ENCODE peak calls at places on chromosomes 11 and 22, in nine cellular contexts. I, X, K, E, F, S, O, G and N are unnamed samples.

GRCh38 chr11:95148938-95149337 is 59.3 kb downstream of the ENDOD1 start:
- DNase-seq in I (no peak), X (no peak), K (no peak), E (no peak), F (no peak), S (no peak), O (no peak), G (no peak), N (no peak)

GRCh38 chr22:25745341-25746011 is 3.5 kb downstream of the MYO18B start:
- DNase-seq in I (no peak), X (no peak), K (no peak), E (no peak), F (peak), S (no peak), O (no peak), G (no peak), N (no peak)

GRCh38 chr22:34604312-34604711 is 461.6 kb upstream of the ISX start:
- DNase-seq in I (no peak), X (no peak), K (no peak), E (no peak), F (no peak), S (no peak), O (no peak), G (no peak), N (no peak)

GRCh38 chr11:88421530-88421929 is 84.0 kb upstream of the CTSC start:
- DNase-seq in I (no peak), X (peak), K (no peak), E (no peak), F (no peak), S (no peak), O (no peak), G (no peak), N (no peak)

GRCh38 chr22:49163960-49164690 is 663.5 kb downstream of the BRD1 start:
- DNase-seq in I (no peak), X (no peak), K (no peak), E (no peak), F (no peak), S (no peak), O (no peak), G (no peak), N (no peak)

GRCh38 chr22:24051568-24051967 is 40.5 kb downstream of the CABIN1 start:
- DNase-seq in I (no peak), X (no peak), K (no peak), E (no peak), F (no peak), S (no peak), O (no peak), G (no peak), N (no peak)

GRCh38 chr22:42959472-42960145 is 55.3 kb downstream of the PACSIN2 start:
- DNase-seq in I (peak), X (peak), K (no peak), E (peak), F (peak), S (peak), O (no peak), G (no peak), N (no peak)

GRCh38 chr11:19220903-19221682 is 19.3 kb upstream of the CSRP3 start:
- DNase-seq in I (no peak), X (peak), K (no peak), E (peak), F (no peak), S (no peak), O (no peak), G (no peak), N (no peak)

GRCh38 chr22:36191106-36191836 is 10.3 kb downstream of the APOL4 start:
- DNase-seq in I (peak), X (no peak), K (no peak), E (peak), F (peak), S (no peak), O (peak), G (no peak), N (peak)

GRCh38 chr11:113977701-113978100 is 2.8 kb downstream of the HTR3A start:
- DNase-seq in I (no peak), X (no peak), K (no peak), E (no peak), F (no peak), S (no peak), O (no peak), G (no peak), N (no peak)

GRCh38 chr11:14371249-14371648 is 12.3 kb upstream of the RRAS2 start:
- DNase-seq in I (no peak), X (no peak), K (no peak), E (no peak), F (no peak), S (no peak), O (no peak), G (no peak), N (no peak)

GRCh38 chr11:107741044-107741823 is 29.4 kb upstream of the SLN start:
- DNase-seq in I (peak), X (peak), K (no peak), E (no peak), F (no peak), S (no peak), O (no peak), G (peak), N (no peak)

GRCh38 chr22:30222321-30222720 is 24.2 kb downstream of the LIF start:
- DNase-seq in I (no peak), X (no peak), K (no peak), E (no peak), F (no peak), S (no peak), O (no peak), G (no peak), N (no peak)

GRCh38 chr11:72239296-72239848 is 4.6 kb downstream of the PHOX2A start:
- DNase-seq in I (peak), X (peak), K (no peak), E (no peak), F (peak), S (peak), O (no peak), G (peak), N (no peak)

GRCh38 chr11:63906585-63906984 is 10.4 kb downstream of the RCOR2 start:
- DNase-seq in I (peak), X (no peak), K (no peak), E (no peak), F (no peak), S (no peak), O (no peak), G (peak), N (no peak)

GRCh38 chr11:70108250-70108649 is 30.1 kb downstream of the ANO1 start:
- DNase-seq in I (no peak), X (no peak), K (no peak), E (no peak), F (peak), S (peak), O (peak), G (no peak), N (peak)

GRCh38 chr11:18705651-18706281 is 7.2 kb downstream of the TMEM86A start:
- DNase-seq in I (peak), X (peak), K (no peak), E (peak), F (peak), S (peak), O (peak), G (no peak), N (no peak)

GRCh38 chr11:93393386-93393785 is 62.8 kb downstream of the DEUP1 start:
- DNase-seq in I (no peak), X (no peak), K (no peak), E (no peak), F (no peak), S (no peak), O (no peak), G (no peak), N (no peak)

GRCh38 chr22:26298605-26299310 is 129.5 kb downstream of the SEZ6L start:
- DNase-seq in I (no peak), X (no peak), K (no peak), E (no peak), F (no peak), S (no peak), O (no peak), G (no peak), N (no peak)

GRCh38 chr11:15370774-15371173 is 256.1 kb downstream of the INSC start:
- DNase-seq in I (no peak), X (no peak), K (no peak), E (no peak), F (no peak), S (no peak), O (no peak), G (no peak), N (no peak)

GRCh38 chr11:62580959-62581715 is 7.4 kb upstream of the EEF1G start:
- DNase-seq in I (no peak), X (no peak), K (no peak), E (no peak), F (no peak), S (no peak), O (no peak), G (no peak), N (no peak)

GRCh38 chr11:103532133-103532788 is 423.0 kb downstream of the DYNC2H1 start:
- DNase-seq in I (no peak), X (no peak), K (no peak), E (no peak), F (no peak), S (no peak), O (no peak), G (no peak), N (no peak)

GRCh38 chr11:10584071-10584501 is 15.6 kb upstream of the LYVE1 start:
- DNase-seq in I (no peak), X (no peak), K (no peak), E (no peak), F (peak), S (peak), O (peak), G (no peak), N (no peak)

GRCh38 chr22:49372530-49373288 is 455.0 kb downstream of the BRD1 start:
- DNase-seq in I (no peak), X (no peak), K (no peak), E (no peak), F (no peak), S (no peak), O (peak), G (no peak), N (no peak)

GRCh38 chr11:128052912-128053641 is 534.3 kb downstream of the ETS1 start:
- DNase-seq in I (no peak), X (no peak), K (no peak), E (no peak), F (no peak), S (no peak), O (no peak), G (no peak), N (no peak)

GRCh38 chr22:16807109-16807508 is 18.1 kb downstream of the XKR3 start:
- DNase-seq in I (no peak), X (no peak), K (no peak), E (no peak), F (no peak), S (no peak), O (no peak), G (no peak), N (no peak)

GRCh38 chr22:38462960-38463784 is 4.7 kb upstream of the KDELR3 start:
- DNase-seq in I (no peak), X (no peak), K (no peak), E (no peak), F (no peak), S (no peak), O (peak), G (peak), N (no peak)

GRCh38 chr11:64132388-64132771 is 33.5 kb downstream of the MACROD1 start:
- DNase-seq in I (no peak), X (no peak), K (no peak), E (peak), F (no peak), S (no peak), O (no peak), G (no peak), N (no peak)

GRCh38 chr22:27972732-27973698 is 54.0 kb upstream of the PITPNB start:
- DNase-seq in I (no peak), X (no peak), K (no peak), E (no peak), F (no peak), S (no peak), O (no peak), G (no peak), N (no peak)

GRCh38 chr22:22697377-22698120 is 53.1 kb downstream of the GGTLC2 start:
- DNase-seq in I (no peak), X (no peak), K (no peak), E (no peak), F (peak), S (no peak), O (no peak), G (no peak), N (no peak)

GRCh38 chr22:36753916-36754315 is 22.0 kb downstream of the IFT27 start:
- DNase-seq in I (no peak), X (peak), K (no peak), E (no peak), F (peak), S (no peak), O (no peak), G (no peak), N (no peak)

GRCh38 chr11:43574949-43575915 is 105.3 kb upstream of the HSD17B12 start:
- DNase-seq in I (no peak), X (no peak), K (no peak), E (no peak), F (peak), S (no peak), O (peak), G (peak), N (no peak)

GRCh38 chr11:32829680-32830412 is at the start of gene PRRG4:
- DNase-seq in I (peak), X (peak), K (no peak), E (peak), F (peak), S (peak), O (peak), G (peak), N (peak)
- TF ChIP-seq POLR2A in I (peak), X (peak), K (peak), E (peak), F (no peak), S (no peak), O (no peak), G (peak), N (no peak)

GRCh38 chr11:118612378-118612777 is 5.0 kb downstream of the PHLDB1 start:
- DNase-seq in I (no peak), X (peak), K (no peak), E (no peak), F (peak), S (peak), O (no peak), G (no peak), N (peak)
- H3K4me3 ChIP-seq in I (no peak), X (peak), K (no peak), E (no peak), F (no peak), S (no peak), O (no peak), G (no peak), N (no peak)

GRCh38 chr11:17230867-17231851 is 23.4 kb upstream of the PIK3C2A start:
- DNase-seq in I (no peak), X (no peak), K (no peak), E (no peak), F (no peak), S (no peak), O (no peak), G (no peak), N (no peak)

GRCh38 chr11:17224727-17225126 is 16.9 kb upstream of the PIK3C2A start:
- DNase-seq in I (no peak), X (no peak), K (no peak), E (no peak), F (no peak), S (no peak), O (no peak), G (no peak), N (no peak)

GRCh38 chr11:17229481-17230152 is 21.8 kb upstream of the PIK3C2A start:
- DNase-seq in I (no peak), X (no peak), K (no peak), E (no peak), F (no peak), S (no peak), O (no peak), G (no peak), N (no peak)
- TF ChIP-seq POLR2A in I (no peak), X (no peak), K (no peak), E (no peak), F (no peak), S (no peak), O (no peak), G (no peak), N (no peak)

GRCh38 chr11:11845066-11845465 is 3.3 kb downstream of the USP47 start:
- DNase-seq in I (no peak), X (no peak), K (no peak), E (peak), F (no peak), S (no peak), O (no peak), G (no peak), N (no peak)

GRCh38 chr11:11845551-11845950 is 3.8 kb downstream of the USP47 start:
- DNase-seq in I (no peak), X (no peak), K (no peak), E (no peak), F (no peak), S (no peak), O (no peak), G (no peak), N (no peak)

GRCh38 chr11:11850668-11851067 is 8.9 kb downstream of the USP47 start:
- DNase-seq in I (no peak), X (no peak), K (no peak), E (no peak), F (no peak), S (no peak), O (no peak), G (no peak), N (no peak)

GRCh38 chr11:11847082-11847481 is 5.3 kb downstream of the USP47 start:
- DNase-seq in I (no peak), X (no peak), K (no peak), E (no peak), F (no peak), S (no peak), O (no peak), G (no peak), N (no peak)

GRCh38 chr11:11849127-11849746 is 7.5 kb downstream of the USP47 start:
- DNase-seq in I (peak), X (peak), K (no peak), E (peak), F (no peak), S (peak), O (peak), G (no peak), N (no peak)
- H3K4me3 ChIP-seq in I (no peak), X (no peak), K (no peak), E (no peak), F (no peak), S (no peak), O (no peak), G (no peak), N (no peak)

DNA sequence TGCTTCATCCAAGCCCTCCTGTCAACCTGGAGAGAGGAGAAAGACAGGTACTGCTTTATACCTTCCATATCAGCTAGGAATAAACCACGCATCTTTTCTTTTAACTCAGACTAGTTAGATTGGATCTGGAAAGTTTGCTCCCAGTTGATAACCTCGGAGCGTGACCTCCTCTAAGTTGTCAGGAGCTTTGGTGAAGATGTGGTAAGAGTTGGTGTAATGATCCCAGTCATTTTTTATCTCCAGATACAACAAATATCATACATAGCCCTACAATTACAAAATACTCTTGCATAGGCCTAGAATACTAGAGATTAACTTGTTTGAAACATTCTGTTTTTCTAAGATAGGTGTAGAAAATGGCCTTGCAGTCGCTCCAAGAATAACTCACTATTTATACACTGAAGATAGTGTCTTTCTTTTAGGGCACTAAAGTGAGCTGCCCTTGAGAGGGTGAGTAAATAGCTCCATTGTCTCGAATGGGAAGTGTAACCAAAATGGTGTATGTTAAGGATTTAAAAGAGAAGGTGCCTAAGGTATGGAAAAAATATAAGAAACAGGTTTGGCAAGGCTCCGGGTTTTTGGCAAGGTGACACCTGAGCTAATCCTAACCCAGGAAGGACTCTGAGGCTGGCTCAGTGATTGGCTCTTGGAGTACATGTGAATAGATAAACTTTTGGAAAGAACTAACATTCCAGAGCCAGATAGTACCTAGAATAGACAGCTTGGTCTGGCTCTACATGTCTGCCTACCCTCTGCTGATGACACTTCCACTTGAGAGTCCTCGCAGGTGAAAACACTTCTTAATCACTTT is 59.4 kb downstream of the GLYATL1 start:
- DNase-seq in I (no peak), X (no peak), K (no peak), E (no peak), F (no peak), S (no peak), O (no peak), G (no peak), N (no peak)
- TF ChIP-seq POLR2A in I (no peak), X (no peak), K (no peak), E (no peak), F (no peak), S (no peak), O (no peak), G (no peak), N (no peak)

DNA sequence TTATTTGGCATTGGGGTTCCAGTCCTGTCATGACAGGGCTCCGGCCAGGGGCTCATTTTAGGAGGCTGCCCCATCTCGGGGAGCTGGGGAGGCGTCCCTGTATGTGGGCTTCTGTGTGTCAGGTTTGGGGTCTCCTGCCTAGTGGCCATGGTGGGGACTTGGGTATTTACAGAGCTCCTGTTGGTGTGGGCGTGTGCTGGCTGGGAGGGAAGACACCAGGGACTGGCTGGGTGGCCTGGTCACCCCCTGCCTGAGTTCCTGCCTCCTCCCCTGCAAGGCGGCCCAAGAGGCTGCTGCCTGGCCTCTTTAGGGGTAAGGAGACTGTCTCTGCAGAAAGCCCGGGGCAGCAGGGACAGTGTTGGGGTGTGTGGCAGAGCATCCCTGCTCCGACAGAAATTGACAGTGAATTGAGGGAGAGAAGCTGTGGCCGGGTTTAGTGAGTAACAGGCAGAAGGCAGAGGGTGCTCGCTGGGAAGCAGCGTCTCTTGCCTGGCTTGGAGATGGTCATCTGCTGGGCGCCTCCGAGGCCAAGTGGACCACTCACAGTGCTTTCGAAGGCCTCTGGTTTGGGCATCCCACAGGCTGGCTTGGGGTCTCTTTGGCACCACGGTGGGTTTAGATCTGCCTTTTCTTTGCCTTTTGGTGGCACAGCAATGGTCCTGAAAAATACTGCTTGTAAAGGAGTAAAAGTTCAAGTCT is 40.3 kb upstream of the GRAMD4 start:
- DNase-seq in I (no peak), X (peak), K (no peak), E (peak), F (peak), S (no peak), O (no peak), G (no peak), N (no peak)
- H3K4me3 ChIP-seq in I (no peak), X (no peak), K (no peak), E (no peak), F (no peak), S (no peak), O (no peak), G (no peak), N (no peak)

DNA sequence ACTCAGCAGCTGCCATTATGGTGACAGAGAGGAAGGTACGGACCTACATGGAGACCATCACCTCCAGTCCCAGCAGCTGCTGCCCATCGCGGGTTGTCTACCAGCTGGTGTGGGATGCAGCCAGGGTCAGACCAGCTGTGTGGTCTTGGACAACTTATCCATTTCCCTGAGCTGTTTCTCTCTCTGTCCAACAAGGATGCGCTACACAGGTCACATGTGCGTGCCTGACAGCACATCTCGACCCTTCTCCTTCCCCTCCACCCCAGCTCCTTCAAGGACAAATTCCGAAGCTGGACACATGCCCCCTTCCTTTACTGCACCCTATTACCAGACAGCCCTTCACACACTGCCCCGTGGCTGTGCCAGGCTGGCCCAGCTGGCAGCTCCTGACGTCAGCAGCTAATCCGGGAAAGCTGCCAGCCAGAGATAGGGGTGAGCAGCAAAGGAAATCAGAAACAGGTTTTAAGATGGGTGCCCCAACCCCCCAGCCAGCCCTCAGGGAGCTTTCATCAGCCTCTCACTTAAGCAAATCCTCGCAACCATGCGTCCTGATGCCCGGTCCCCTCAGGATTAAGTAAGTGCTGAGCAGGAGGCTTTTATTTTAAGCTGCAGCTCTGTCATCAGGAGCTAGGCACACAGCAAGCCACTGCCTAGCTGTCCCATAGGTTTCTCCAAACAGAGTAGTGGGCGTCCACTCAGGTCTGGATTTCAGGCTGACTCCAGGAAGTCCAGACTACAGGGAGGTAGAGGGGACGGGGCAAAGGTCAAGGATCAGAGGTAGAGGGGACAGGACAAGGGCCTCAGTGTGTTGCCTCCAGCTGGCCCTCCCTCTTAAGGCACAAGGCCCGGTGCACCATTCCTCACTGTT is 20.3 kb downstream of the TEF start:
- DNase-seq in I (peak), X (peak), K (no peak), E (peak), F (peak), S (peak), O (peak), G (no peak), N (no peak)
- TF ChIP-seq POLR2A in I (no peak), X (no peak), K (no peak), E (peak), F (no peak), S (no peak), O (no peak), G (no peak), N (no peak)